ENCODE peak calls at places on chromosomes 3 and 15, in eight cellular contexts. A, Z, G, D, P, Y, N and Q are unnamed samples.
A peak's percentile ranks its signal among the peaks of the same experiment; 100 is the strongest.

GRCh38 chr15:60392986-60393811 is 4.6 kb downstream of the ANXA2 start:
- DNase-seq in Z (peak; percentile 86), N (peak; percentile 79), Y (peak; percentile 55), A (peak; percentile 71), G (peak; percentile 95), P (no peak), D (peak; percentile 99), Q (peak; percentile 95)

GRCh38 chr3:125479091-125479490 is 40.9 kb downstream of the SNX4 start:
- DNase-seq in Y (no peak), N (no peak), P (no peak), D (peak; percentile 11), G (no peak), A (no peak), Z (no peak), Q (peak; percentile 23)

GRCh38 chr15:39642011-39642640 is 61.2 kb downstream of the THBS1 start:
- DNase-seq in Y (no peak), N (no peak), Z (no peak), P (no peak), A (no peak), G (no peak), D (peak; percentile 93), Q (peak; percentile 76)

GRCh38 chr3:134916276-134916961 is 121.4 kb downstream of the EPHB1 start:
- DNase-seq in A (no peak), D (no peak), Z (no peak), Y (no peak), N (no peak), G (no peak), P (peak; percentile 60), Q (no peak)

GRCh38 chr3:189517981-189518380 is 113.2 kb upstream of the TP63 start:
- DNase-seq in A (no peak), Y (no peak), G (no peak), P (no peak), N (no peak), D (no peak), Z (no peak), Q (no peak)

GRCh38 chr15:76335851-76336253 is 721 bp upstream of the ISL2 start:
- DNase-seq in N (no peak), G (peak; percentile 41), Y (no peak), Z (no peak), P (no peak), D (no peak), A (no peak), Q (no peak)

GRCh38 chr3:98013428-98014349 is 21.4 kb downstream of the GABRR3 start:
- DNase-seq in A (no peak), P (no peak), G (no peak), Z (no peak), Y (no peak), N (no peak), D (no peak), Q (peak; percentile 6)

GRCh38 chr15:84789762-84790161 is 27.4 kb upstream of the ALPK3 start:
- DNase-seq in Y (no peak), G (no peak), P (no peak), Z (no peak), D (no peak), N (no peak), A (no peak), Q (no peak)

GRCh38 chr3:160368804-160369203 is 30.2 kb downstream of the IFT80 start:
- DNase-seq in Y (no peak), P (no peak), A (no peak), G (no peak), D (no peak), N (no peak), Z (no peak), Q (no peak)

GRCh38 chr3:10783360-10784346 is 32.4 kb upstream of the SLC6A11 start:
- DNase-seq in Z (peak; percentile 56), G (no peak), D (peak; percentile 12), A (peak; percentile 23), P (no peak), N (no peak), Y (no peak), Q (peak; percentile 54)

GRCh38 chr3:31670136-31670535 is 137.4 kb downstream of the STT3B start:
- DNase-seq in Z (no peak), Y (no peak), P (no peak), D (no peak), A (no peak), G (no peak), N (no peak), Q (no peak)

GRCh38 chr15:100909582-100909981 is 9.6 kb upstream of the LRRK1 start:
- DNase-seq in G (no peak), Y (no peak), D (no peak), Z (no peak), A (no peak), P (no peak), N (no peak), Q (no peak)

GRCh38 chr3:39962566-39962965 is 153.2 kb downstream of the MYRIP start:
- DNase-seq in N (no peak), A (peak; percentile 52), D (peak; percentile 14), Y (no peak), G (no peak), P (no peak), Z (no peak), Q (peak; percentile 66)

GRCh38 chr15:24068102-24068501 is 381.0 kb upstream of the NDN start:
- DNase-seq in N (no peak), P (no peak), Y (no peak), D (no peak), Z (no peak), A (no peak), G (no peak), Q (no peak)

GRCh38 chr15:90645873-90646605 is 71.1 kb upstream of the BLM start:
- DNase-seq in Y (peak; percentile 27), D (no peak), N (no peak), P (no peak), A (no peak), Z (peak; percentile 16), G (no peak), Q (peak; percentile 25)

GRCh38 chr15:42996871-42997270 is 76.3 kb upstream of the TTBK2 start:
- DNase-seq in P (no peak), A (no peak), D (no peak), Y (no peak), Z (no peak), N (no peak), G (no peak), Q (no peak)

GRCh38 chr3:180680097-180680430 is 775 bp upstream of the CCDC39 start:
- DNase-seq in P (no peak), Y (no peak), Z (peak; percentile 29), G (no peak), D (no peak), N (no peak), A (peak; percentile 61), Q (peak; percentile 52)

GRCh38 chr3:189122526-189123205 is 49.1 kb upstream of the TPRG1 start:
- DNase-seq in Y (no peak), G (no peak), Z (no peak), A (no peak), P (no peak), D (no peak), N (no peak), Q (no peak)

GRCh38 chr15:69762373-69763148 is 309.9 kb downstream of the RPLP1 start:
- DNase-seq in Z (peak; percentile 23), N (no peak), A (no peak), D (no peak), Y (no peak), P (no peak), G (no peak), Q (no peak)
- H3K4me1 ChIP-seq in Z (peaks cover 7% of the 10 kb centered on the region), N (no peaks in the 10 kb centered on the region), A (no peaks in the 10 kb centered on the region), D (no peaks in the 10 kb centered on the region), Y (peaks cover 7% of the 10 kb centered on the region), P (peaks cover 24% of the 10 kb centered on the region), G (peaks cover 41% of the 10 kb centered on the region), Q (peaks cover 27% of the 10 kb centered on the region)

DNA sequence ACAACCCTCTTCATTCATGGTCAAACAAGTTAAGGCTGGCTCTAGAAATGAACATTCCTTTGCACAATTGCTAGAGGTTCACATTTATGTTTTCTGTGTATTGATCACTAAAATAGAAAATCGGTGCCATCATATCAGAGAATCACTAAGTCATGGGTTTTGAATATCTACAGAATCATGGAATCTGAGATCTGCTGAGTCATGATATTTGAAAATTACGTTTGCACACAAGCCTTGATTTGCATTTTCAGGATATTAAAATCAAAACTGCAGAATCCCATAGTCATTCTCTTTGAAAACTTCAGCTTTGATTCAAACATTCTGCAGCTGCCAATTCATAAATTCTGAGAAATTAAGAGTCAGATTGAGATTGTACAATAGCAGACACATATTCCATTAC is 26.1 kb upstream of the CHRNA7 start:
- DNase-seq in N (no peak), Z (no peak), G (no peak), Y (no peak), A (no peak), P (no peak), D (no peak), Q (no peak)
- H3K4me1 ChIP-seq in N (no peaks in the 10 kb centered on the region), Z (no peaks in the 10 kb centered on the region), G (no peaks in the 10 kb centered on the region), Y (no peaks in the 10 kb centered on the region), A (no peaks in the 10 kb centered on the region), P (no peaks in the 10 kb centered on the region), D (no peaks in the 10 kb centered on the region), Q (no peaks in the 10 kb centered on the region)

GRCh38 chr15:55290361-55291057 is 896 bp upstream of the RAB27A start:
- DNase-seq in Y (peak; percentile 89), N (peak; percentile 90), A (peak; percentile 89), D (peak; percentile 72), Z (peak; percentile 84), G (peak; percentile 84), P (peak; percentile 97), Q (peak; percentile 90)

GRCh38 chr15:55289011-55289572 is 521 bp downstream of the RAB27A start:
- DNase-seq in D (no peak), Z (peak; percentile 38), G (no peak), P (peak; percentile 85), Y (peak; percentile 47), N (peak; percentile 56), A (peak; percentile 41), Q (peak; percentile 60)

GRCh38 chr15:55289573-55290360 is at the start of gene RAB27A:
- DNase-seq in A (peak; percentile 71), P (peak; percentile 94), G (peak; percentile 80), N (peak; percentile 72), Z (peak; percentile 80), Y (peak; percentile 85), D (peak; percentile 72), Q (peak; percentile 88)

GRCh38 chr15:55284461-55284860 is 5.2 kb downstream of the RAB27A start:
- DNase-seq in G (no peak), N (no peak), A (no peak), Z (no peak), D (no peak), Y (no peak), P (no peak), Q (no peak)

DNA sequence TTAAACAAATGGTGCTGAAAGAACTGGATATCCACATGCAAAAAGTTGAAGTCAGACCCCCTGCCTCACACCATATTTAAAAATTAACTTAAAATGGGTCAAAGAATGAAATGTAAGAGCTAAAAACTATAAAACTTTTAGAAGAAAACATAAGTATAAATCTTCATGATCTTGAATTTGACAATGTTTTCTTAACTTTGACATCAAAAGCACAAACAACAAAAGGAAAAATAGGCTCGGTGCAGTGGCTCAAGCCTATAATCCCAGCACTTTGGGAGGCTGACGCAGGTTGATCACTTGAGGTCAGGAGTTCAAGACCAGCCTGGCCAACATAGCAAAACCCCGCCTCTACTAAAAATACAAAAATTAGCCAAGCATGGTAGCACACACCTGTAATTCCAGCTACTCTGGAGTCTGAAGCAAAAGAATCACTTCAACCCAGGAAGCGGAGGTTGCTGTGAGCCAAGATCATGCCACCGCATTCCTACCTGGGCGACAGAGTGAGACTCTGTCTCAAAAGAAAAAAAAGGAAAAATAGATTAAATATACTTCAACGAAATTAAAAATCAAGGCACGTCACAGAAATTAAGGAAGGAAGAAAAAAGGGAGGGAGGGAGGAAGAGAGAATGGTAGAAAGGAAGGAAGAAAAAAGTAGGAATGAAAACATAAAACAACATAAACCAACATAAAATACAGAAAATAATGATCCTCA is 1.5 kb downstream of the RAB27A start:
- DNase-seq in P (no peak), Y (no peak), D (no peak), N (no peak), G (no peak), Z (no peak), A (no peak), Q (no peak)
- H3K4me1 ChIP-seq in P (peaks cover 40% of the 10 kb centered on the region), Y (peaks cover 28% of the 10 kb centered on the region), D (peaks cover 2% of the 10 kb centered on the region), N (no peaks in the 10 kb centered on the region), G (peaks cover 10% of the 10 kb centered on the region), Z (no peaks in the 10 kb centered on the region), A (peaks cover 3% of the 10 kb centered on the region), Q (peaks cover 3% of the 10 kb centered on the region)

GRCh38 chr3:41205591-41205990 is 6.3 kb downstream of the CTNNB1 start:
- DNase-seq in N (no peak), P (no peak), A (no peak), G (no peak), Z (no peak), Y (no peak), D (no peak), Q (no peak)
- H3K4me1 ChIP-seq in N (peaks cover 82% of the 10 kb centered on the region), P (peaks cover 82% of the 10 kb centered on the region), A (peaks cover 57% of the 10 kb centered on the region), G (peaks cover 20% of the 10 kb centered on the region), Z (peaks cover 52% of the 10 kb centered on the region), Y (peaks cover 67% of the 10 kb centered on the region), D (peaks cover 11% of the 10 kb centered on the region), Q (peaks cover 56% of the 10 kb centered on the region)